ENCODE peak calls at places on chromosomes 13 and 19, in eight cellular contexts. One of them, this sample, is unnamed. For H3K4me1, the result is how much of the 10 kb centered on the place peaks cover.

GRCh38 chr13:98285317-98285716 is 108.2 kb upstream of the RNF113B start:
- DNase-seq in body of pancreas: no peak
- DNase-seq in CD8-positive, alpha-beta T cell: no peak
- DNase-seq in lung: no peak
- DNase-seq in ovary: no peak
- DNase-seq in testis: no peak
- DNase-seq in neural progenitor cell: no peak
- DNase-seq in SK-N-SH: peak
- DNase-seq in this sample: no peak

GRCh38 chr19:34171877-34172660 is at the start of gene LSM14A:
- DNase-seq in body of pancreas: peak
- DNase-seq in lung: peak
- DNase-seq in SK-N-SH: peak
- DNase-seq in ovary: peak
- DNase-seq in neural progenitor cell: peak
- DNase-seq in testis: peak
- DNase-seq in CD8-positive, alpha-beta T cell: peak
- DNase-seq in this sample: peak

GRCh38 chr13:79548886-79549285 is 67.9 kb downstream of the NDFIP2 start:
- DNase-seq in SK-N-SH: peak
- DNase-seq in lung: no peak
- DNase-seq in testis: no peak
- DNase-seq in CD8-positive, alpha-beta T cell: no peak
- DNase-seq in neural progenitor cell: no peak
- DNase-seq in ovary: no peak
- DNase-seq in body of pancreas: no peak
- DNase-seq in this sample: no peak

GRCh38 chr13:74290324-74290773 is 156.1 kb upstream of the KLF12 start:
- DNase-seq in neural progenitor cell: peak
- DNase-seq in lung: no peak
- DNase-seq in ovary: no peak
- DNase-seq in testis: peak
- DNase-seq in CD8-positive, alpha-beta T cell: no peak
- DNase-seq in body of pancreas: peak
- DNase-seq in SK-N-SH: peak
- DNase-seq in this sample: no peak

GRCh38 chr19:8212212-8212611 is 3.0 kb downstream of the CERS4 start:
- DNase-seq in SK-N-SH: no peak
- DNase-seq in lung: no peak
- DNase-seq in testis: no peak
- DNase-seq in CD8-positive, alpha-beta T cell: no peak
- DNase-seq in neural progenitor cell: no peak
- DNase-seq in body of pancreas: no peak
- DNase-seq in ovary: no peak
- DNase-seq in this sample: no peak

GRCh38 chr13:51221674-51222509 is at the start of gene FAM124A:
- DNase-seq in lung: no peak
- DNase-seq in neural progenitor cell: peak
- DNase-seq in body of pancreas: peak
- DNase-seq in testis: no peak
- DNase-seq in ovary: peak
- DNase-seq in SK-N-SH: peak
- DNase-seq in CD8-positive, alpha-beta T cell: peak
- DNase-seq in this sample: peak

GRCh38 chr13:70249332-70250064 is 141.2 kb upstream of the KLHL1 start:
- DNase-seq in neural progenitor cell: peak
- DNase-seq in lung: no peak
- DNase-seq in SK-N-SH: no peak
- DNase-seq in ovary: no peak
- DNase-seq in body of pancreas: no peak
- DNase-seq in CD8-positive, alpha-beta T cell: no peak
- DNase-seq in testis: peak
- DNase-seq in this sample: no peak

GRCh38 chr13:64934569-64935362 is 2295.4 kb downstream of the PCDH9 start:
- DNase-seq in testis: no peak
- DNase-seq in body of pancreas: no peak
- DNase-seq in ovary: no peak
- DNase-seq in CD8-positive, alpha-beta T cell: no peak
- DNase-seq in neural progenitor cell: no peak
- DNase-seq in SK-N-SH: no peak
- DNase-seq in lung: no peak
- DNase-seq in this sample: no peak

DNA sequence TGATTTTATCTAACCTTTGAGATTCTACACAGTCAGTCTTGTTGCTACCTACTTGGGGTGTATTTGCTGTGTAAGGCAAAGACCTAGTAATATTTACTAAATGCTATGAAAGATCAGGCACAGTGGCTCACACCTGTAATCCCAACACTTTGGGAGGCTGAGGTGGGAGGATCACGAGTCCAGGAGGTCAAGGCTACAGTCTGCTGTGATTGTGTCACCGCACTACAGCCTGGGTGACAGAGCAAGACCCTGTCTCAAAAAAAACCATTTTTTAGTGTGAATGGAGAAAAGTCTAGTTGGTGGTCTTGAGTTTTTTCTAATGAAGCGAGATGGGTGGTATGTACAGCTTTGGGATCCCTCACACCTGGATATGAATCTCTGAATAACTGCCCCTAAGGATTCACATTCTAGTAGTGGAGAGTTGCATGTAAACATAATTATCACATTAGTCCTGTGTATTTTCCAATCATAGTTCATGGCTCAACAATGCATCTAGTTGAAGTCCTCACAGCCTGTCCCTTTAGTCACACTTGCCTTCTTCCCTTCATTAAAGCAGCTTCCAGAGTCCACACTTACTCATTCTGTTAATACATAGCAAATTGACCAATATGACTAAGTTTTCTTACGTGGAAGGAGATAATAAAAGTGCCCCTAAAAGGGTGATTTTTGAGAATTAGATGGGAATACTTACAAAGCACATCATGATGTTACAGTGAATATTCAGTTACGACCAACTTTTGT is 7.4 kb downstream of the RPL21 start:
- DNase-seq in CD8-positive, alpha-beta T cell: no peak
- DNase-seq in body of pancreas: no peak
- DNase-seq in ovary: no peak
- DNase-seq in SK-N-SH: no peak
- DNase-seq in testis: no peak
- DNase-seq in lung: no peak
- DNase-seq in neural progenitor cell: no peak
- DNase-seq in this sample: no peak
- H3K4me3 ChIP-seq in CD8-positive, alpha-beta T cell: no peak
- H3K4me3 ChIP-seq in body of pancreas: no peak
- H3K4me3 ChIP-seq in ovary: no peak
- H3K4me3 ChIP-seq in SK-N-SH: no peak
- H3K4me3 ChIP-seq in testis: no peak
- H3K4me3 ChIP-seq in lung: no peak
- H3K4me3 ChIP-seq in neural progenitor cell: no peak
- H3K4me3 ChIP-seq in this sample: no peak

GRCh38 chr19:625257-625656 is 8.1 kb downstream of the POLRMT start:
- DNase-seq in CD8-positive, alpha-beta T cell: no peak
- DNase-seq in ovary: no peak
- DNase-seq in neural progenitor cell: no peak
- DNase-seq in SK-N-SH: no peak
- DNase-seq in lung: no peak
- DNase-seq in body of pancreas: no peak
- DNase-seq in testis: no peak
- DNase-seq in this sample: no peak

GRCh38 chr19:629961-630714 is 3.2 kb downstream of the POLRMT start:
- DNase-seq in testis: no peak
- DNase-seq in SK-N-SH: no peak
- DNase-seq in ovary: no peak
- DNase-seq in body of pancreas: no peak
- DNase-seq in CD8-positive, alpha-beta T cell: no peak
- DNase-seq in neural progenitor cell: no peak
- DNase-seq in lung: no peak
- DNase-seq in this sample: no peak

GRCh38 chr19:624433-625109 is 8.8 kb downstream of the POLRMT start:
- DNase-seq in lung: no peak
- DNase-seq in SK-N-SH: no peak
- DNase-seq in CD8-positive, alpha-beta T cell: no peak
- DNase-seq in body of pancreas: no peak
- DNase-seq in testis: no peak
- DNase-seq in ovary: no peak
- DNase-seq in neural progenitor cell: no peak
- DNase-seq in this sample: no peak

GRCh38 chr19:623974-624373 is 9.4 kb downstream of the POLRMT start:
- DNase-seq in SK-N-SH: no peak
- DNase-seq in body of pancreas: no peak
- DNase-seq in neural progenitor cell: peak
- DNase-seq in ovary: no peak
- DNase-seq in CD8-positive, alpha-beta T cell: no peak
- DNase-seq in lung: no peak
- DNase-seq in testis: peak
- DNase-seq in this sample: no peak

GRCh38 chr19:628168-628567 is 5.2 kb downstream of the POLRMT start:
- DNase-seq in body of pancreas: no peak
- DNase-seq in ovary: no peak
- DNase-seq in testis: no peak
- DNase-seq in lung: no peak
- DNase-seq in SK-N-SH: peak
- DNase-seq in neural progenitor cell: peak
- DNase-seq in CD8-positive, alpha-beta T cell: no peak
- DNase-seq in this sample: no peak
- TF ChIP-seq CTCF in body of pancreas: no peak
- TF ChIP-seq CTCF in ovary: no peak
- TF ChIP-seq CTCF in testis: no peak
- TF ChIP-seq CTCF in lung: no peak
- TF ChIP-seq CTCF in SK-N-SH: peak
- TF ChIP-seq CTCF in neural progenitor cell: peak
- TF ChIP-seq CTCF in CD8-positive, alpha-beta T cell: no peak
- TF ChIP-seq CTCF in this sample: peak

GRCh38 chr19:16571689-16572331 is 405 bp downstream of the SLC35E1 start:
- DNase-seq in ovary: no peak
- DNase-seq in SK-N-SH: no peak
- DNase-seq in CD8-positive, alpha-beta T cell: no peak
- DNase-seq in neural progenitor cell: no peak
- DNase-seq in lung: no peak
- DNase-seq in body of pancreas: peak
- DNase-seq in testis: no peak
- DNase-seq in this sample: no peak

GRCh38 chr19:16572332-16573211 is at the start of gene SLC35E1:
- DNase-seq in SK-N-SH: peak
- DNase-seq in body of pancreas: peak
- DNase-seq in ovary: peak
- DNase-seq in CD8-positive, alpha-beta T cell: peak
- DNase-seq in neural progenitor cell: peak
- DNase-seq in lung: peak
- DNase-seq in testis: peak
- DNase-seq in this sample: peak

GRCh38 chr19:16573296-16573695 is 1.1 kb upstream of the SLC35E1 start:
- DNase-seq in lung: no peak
- DNase-seq in SK-N-SH: no peak
- DNase-seq in neural progenitor cell: no peak
- DNase-seq in testis: no peak
- DNase-seq in CD8-positive, alpha-beta T cell: no peak
- DNase-seq in body of pancreas: no peak
- DNase-seq in ovary: no peak
- DNase-seq in this sample: no peak

GRCh38 chr19:16569609-16570320 is 2.5 kb downstream of the SLC35E1 start:
- DNase-seq in lung: peak
- DNase-seq in neural progenitor cell: no peak
- DNase-seq in SK-N-SH: no peak
- DNase-seq in CD8-positive, alpha-beta T cell: no peak
- DNase-seq in testis: no peak
- DNase-seq in body of pancreas: peak
- DNase-seq in ovary: no peak
- DNase-seq in this sample: no peak

GRCh38 chr19:16571283-16571682 is 932 bp downstream of the SLC35E1 start:
- DNase-seq in lung: no peak
- DNase-seq in neural progenitor cell: no peak
- DNase-seq in SK-N-SH: no peak
- DNase-seq in CD8-positive, alpha-beta T cell: no peak
- DNase-seq in testis: no peak
- DNase-seq in ovary: no peak
- DNase-seq in body of pancreas: peak
- DNase-seq in this sample: no peak
- H3K4me1 ChIP-seq in lung: under half
- H3K4me1 ChIP-seq in neural progenitor cell: under half
- H3K4me1 ChIP-seq in SK-N-SH: under half
- H3K4me1 ChIP-seq in CD8-positive, alpha-beta T cell: under half
- H3K4me1 ChIP-seq in testis: under half
- H3K4me1 ChIP-seq in ovary: under half
- H3K4me1 ChIP-seq in body of pancreas: half or more
- H3K4me1 ChIP-seq in this sample: under half

GRCh38 chr19:1790054-1790762 is 21.9 kb downstream of the ATP8B3 start:
- DNase-seq in ovary: no peak
- DNase-seq in neural progenitor cell: no peak
- DNase-seq in CD8-positive, alpha-beta T cell: no peak
- DNase-seq in lung: no peak
- DNase-seq in SK-N-SH: no peak
- DNase-seq in testis: no peak
- DNase-seq in body of pancreas: no peak
- DNase-seq in this sample: no peak

GRCh38 chr19:1786668-1787067 is 25.4 kb downstream of the ATP8B3 start:
- DNase-seq in lung: no peak
- DNase-seq in CD8-positive, alpha-beta T cell: no peak
- DNase-seq in neural progenitor cell: no peak
- DNase-seq in ovary: no peak
- DNase-seq in SK-N-SH: no peak
- DNase-seq in testis: no peak
- DNase-seq in body of pancreas: no peak
- DNase-seq in this sample: no peak

GRCh38 chr19:1791879-1792278 is 20.2 kb downstream of the ATP8B3 start:
- DNase-seq in CD8-positive, alpha-beta T cell: no peak
- DNase-seq in testis: no peak
- DNase-seq in neural progenitor cell: no peak
- DNase-seq in ovary: no peak
- DNase-seq in SK-N-SH: no peak
- DNase-seq in lung: no peak
- DNase-seq in body of pancreas: no peak
- DNase-seq in this sample: no peak

GRCh38 chr19:1787116-1787515 is 25.0 kb downstream of the ATP8B3 start:
- DNase-seq in SK-N-SH: no peak
- DNase-seq in ovary: no peak
- DNase-seq in CD8-positive, alpha-beta T cell: no peak
- DNase-seq in lung: no peak
- DNase-seq in neural progenitor cell: no peak
- DNase-seq in body of pancreas: no peak
- DNase-seq in testis: no peak
- DNase-seq in this sample: no peak

DNA sequence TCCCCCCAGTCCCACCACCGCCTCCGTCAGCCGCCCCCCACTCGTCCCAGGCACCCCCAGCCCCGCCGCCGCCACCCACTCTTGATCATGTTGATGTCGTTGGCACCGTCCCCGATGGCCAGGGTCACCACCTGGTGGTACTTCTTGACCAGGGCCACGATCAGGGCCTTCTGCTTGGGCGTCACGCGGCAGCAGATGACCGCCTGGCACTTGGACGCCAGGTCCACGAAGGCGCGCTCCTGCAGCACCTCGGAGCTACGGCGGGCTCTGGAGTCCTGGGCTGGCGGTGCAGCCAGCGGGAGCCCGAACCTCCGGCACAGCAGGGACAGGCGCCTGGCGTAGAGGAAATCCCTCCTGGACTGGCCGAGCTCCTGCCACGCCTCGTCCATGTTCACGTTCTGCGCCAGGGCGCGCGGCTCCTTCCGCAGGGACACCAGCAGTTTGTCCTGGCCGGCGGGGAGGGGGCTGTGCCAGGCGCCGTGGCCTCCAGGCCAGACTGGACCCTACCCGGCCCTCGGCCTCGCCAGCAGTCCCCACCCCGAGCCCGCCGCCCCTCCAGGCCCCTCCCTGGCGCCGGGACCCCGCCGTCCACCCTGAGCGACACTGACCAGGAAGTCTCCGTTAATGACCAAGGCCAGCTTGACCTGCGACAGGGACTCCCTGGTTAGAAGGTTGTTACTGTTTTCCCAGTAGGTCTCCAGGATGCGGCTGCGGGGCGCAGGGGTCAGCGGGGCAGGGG is 22.6 kb downstream of the ATP8B3 start:
- DNase-seq in SK-N-SH: peak
- DNase-seq in CD8-positive, alpha-beta T cell: no peak
- DNase-seq in body of pancreas: no peak
- DNase-seq in ovary: no peak
- DNase-seq in neural progenitor cell: no peak
- DNase-seq in lung: no peak
- DNase-seq in testis: no peak
- DNase-seq in this sample: no peak
- H3K4me3 ChIP-seq in SK-N-SH: no peak
- H3K4me3 ChIP-seq in CD8-positive, alpha-beta T cell: no peak
- H3K4me3 ChIP-seq in body of pancreas: no peak
- H3K4me3 ChIP-seq in ovary: no peak
- H3K4me3 ChIP-seq in neural progenitor cell: no peak
- H3K4me3 ChIP-seq in lung: no peak
- H3K4me3 ChIP-seq in testis: peak
- H3K4me3 ChIP-seq in this sample: peak

This sample was measured in heart left ventricle.